ENCODE peak calls at places on chromosomes 6 and 20, in four cellular contexts. T is adrenal gland; V is brain microvascular endothelial cell; D is stimulated activated CD8-positive, alpha-beta memory T cell treated with anti-CD3 and anti-CD28 coated beads, Interleukin-15, amount 100 ng/mL, for 4 hours. E is an unnamed sample.

GRCh38 chr6:4567141-4567540 is 209.1 kb upstream of the CDYL start:
- DNase-seq in T (no peak), V (peak), D (no peak), E (no peak)

GRCh38 chr6:65199121-65199520 is 507.9 kb downstream of the EYS start:
- DNase-seq in T (no peak), V (no peak), D (no peak), E (no peak)

GRCh38 chr20:62860924-62861691 is 514 bp downstream of the TCFL5 start:
- DNase-seq in T (no peak), V (no peak), D (no peak), E (no peak)

GRCh38 chr6:30813623-30814136 is 69.3 kb upstream of the IER3 start:
- DNase-seq in T (peak), V (no peak), D (no peak), E (no peak)

GRCh38 chr6:45206793-45207492 is 121.2 kb upstream of the RUNX2 start:
- DNase-seq in T (no peak), V (no peak), D (no peak), E (no peak)

GRCh38 chr6:108621117-108621516 is 60.4 kb downstream of the FOXO3 start:
- DNase-seq in T (peak), V (peak), D (no peak), E (no peak)

GRCh38 chr6:8481727-8482126 is 46.4 kb upstream of the SLC35B3 start:
- DNase-seq in T (no peak), V (no peak), D (no peak), E (no peak)

GRCh38 chr6:34236423-34237315 is at the start of gene HMGA1:
- DNase-seq in T (peak), V (peak), D (peak), E (peak)

GRCh38 chr6:82268301-82268846 is 20.8 kb upstream of the IBTK start:
- DNase-seq in T (no peak), V (no peak), D (no peak), E (no peak)

GRCh38 chr20:42277203-42277602 is 659.0 kb upstream of the CHD6 start:
- DNase-seq in T (no peak), V (no peak), D (no peak), E (no peak)

GRCh38 chr20:54228841-54229240 is 21.0 kb downstream of the PFDN4 start:
- DNase-seq in T (peak), V (peak), D (no peak), E (no peak)

GRCh38 chr20:7358670-7359069 is 581.6 kb downstream of the HAO1 start:
- DNase-seq in T (no peak), V (no peak), D (no peak), E (no peak)

GRCh38 chr6:130395164-130395563 is 29.3 kb downstream of the TMEM200A start:
- DNase-seq in T (no peak), V (no peak), D (no peak), E (no peak)

GRCh38 chr6:160427312-160428068 is 79.3 kb downstream of the SLC22A3 start:
- DNase-seq in T (no peak), V (no peak), D (no peak), E (peak)

GRCh38 chr6:99349620-99350141 is at the start of gene FAXC:
- DNase-seq in T (no peak), V (no peak), D (no peak), E (peak)

GRCh38 chr20:41594514-41595322 is 23.5 kb downstream of the CHD6 start:
- DNase-seq in T (no peak), V (no peak), D (no peak), E (no peak)

GRCh38 chr6:170255426-170256125 is 35.3 kb downstream of the DLL1 start:
- DNase-seq in T (no peak), V (no peak), D (no peak), E (no peak)

GRCh38 chr20:17725094-17725835 is 25.5 kb downstream of the BANF2 start:
- DNase-seq in T (no peak), V (no peak), D (no peak), E (no peak)

GRCh38 chr20:35166242-35166830 is 5.5 kb upstream of the PROCR start:
- DNase-seq in T (peak), V (no peak), D (no peak), E (peak)

GRCh38 chr6:163173741-163174140 is 240.8 kb upstream of the QKI start:
- DNase-seq in T (no peak), V (no peak), D (no peak), E (no peak)

GRCh38 chr6:34230653-34231351 is 5.9 kb upstream of the HMGA1 start:
- DNase-seq in T (no peak), V (no peak), D (no peak), E (no peak)

GRCh38 chr6:33744895-33745546 is 1.7 kb downstream of the IP6K3 start:
- DNase-seq in T (no peak), V (no peak), D (no peak), E (no peak)

GRCh38 chr6:118377711-118378414 is 170.2 kb upstream of the PLN start:
- DNase-seq in T (no peak), V (no peak), D (no peak), E (no peak)

GRCh38 chr20:3685341-3685740 is 3.5 kb upstream of the ADAM33 start:
- DNase-seq in T (no peak), V (no peak), D (no peak), E (no peak)

GRCh38 chr6:46184114-46184513 is 13.3 kb upstream of the ENPP5 start:
- DNase-seq in T (peak), V (peak), D (no peak), E (no peak)

GRCh38 chr6:111517965-111518364 is 34.9 kb upstream of the REV3L start:
- DNase-seq in T (no peak), V (no peak), D (no peak), E (no peak)

GRCh38 chr6:83199865-83200230 is 6.7 kb downstream of the RWDD2A start:
- DNase-seq in T (peak), V (peak), D (no peak), E (no peak)

GRCh38 chr6:141587482-141588266 is 545.1 kb upstream of the GJE1 start:
- DNase-seq in T (no peak), V (peak), D (no peak), E (no peak)

GRCh38 chr20:37931153-37931922 is 28.4 kb downstream of the VSTM2L start:
- DNase-seq in T (no peak), V (no peak), D (no peak), E (no peak)